ENCODE peak calls at places on chromosomes 3 and 15, in six cellular contexts. C, T, A, I, Z and J are unnamed samples.

GRCh38 chr15:73872370-73872769 is 994 bp upstream of the TBC1D21 start:
- DNase-seq in A (no peak), T (no peak), C (no peak), I (no peak), Z (no peak), J (no peak)

GRCh38 chr15:56984681-56985515 is 66.5 kb downstream of the TCF12 start:
- DNase-seq in I (no peak), C (no peak), Z (no peak), T (no peak), A (no peak), J (no peak)

GRCh38 chr3:43998841-43999805 is 242.6 kb upstream of the TOPAZ1 start:
- DNase-seq in A (no peak), I (peak), Z (peak), C (no peak), T (peak), J (peak)

GRCh38 chr3:101561630-101562328 is at the start of gene TRMT10C:
- DNase-seq in A (peak), I (peak), C (peak), T (peak), Z (peak), J (peak)

GRCh38 chr15:29676961-29677402 is 145.3 kb downstream of the TJP1 start:
- DNase-seq in C (no peak), A (no peak), T (peak), I (no peak), Z (no peak), J (peak)

GRCh38 chr15:90837052-90837621 is 31.3 kb upstream of the FURIN start:
- DNase-seq in T (no peak), A (no peak), Z (peak), C (no peak), I (no peak), J (no peak)

GRCh38 chr3:153752405-153753027 is 368.7 kb upstream of the ARHGEF26 start:
- DNase-seq in C (no peak), I (peak), A (no peak), Z (no peak), T (no peak), J (peak)

GRCh38 chr15:40358492-40359353 is 704 bp downstream of the DISP2 start:
- DNase-seq in T (no peak), A (peak), C (peak), I (peak), Z (no peak), J (no peak)

GRCh38 chr3:127750226-127751031 is 71.9 kb downstream of the MGLL start:
- DNase-seq in T (peak), I (no peak), C (no peak), A (no peak), Z (peak), J (no peak)

GRCh38 chr3:31754575-31755278 is 222.0 kb downstream of the STT3B start:
- DNase-seq in A (no peak), T (no peak), C (no peak), I (no peak), Z (no peak), J (no peak)

GRCh38 chr15:48914717-48915116 is 36.8 kb downstream of the EID1 start:
- DNase-seq in C (no peak), A (no peak), T (no peak), Z (no peak), I (no peak), J (no peak)

GRCh38 chr15:96312641-96313335 is 17.7 kb upstream of the NR2F2 start:
- DNase-seq in C (no peak), T (no peak), Z (no peak), I (no peak), A (no peak), J (no peak)

GRCh38 chr3:78519281-78519680 is 1248.5 kb downstream of the ROBO1 start:
- DNase-seq in A (no peak), C (no peak), T (no peak), I (no peak), Z (no peak), J (no peak)

GRCh38 chr3:56980798-56981390 is 79.6 kb upstream of the SPATA12 start:
- DNase-seq in A (peak), T (peak), I (no peak), Z (peak), C (peak), J (no peak)

GRCh38 chr3:14031271-14031670 is 93.4 kb downstream of the CHCHD4 start:
- DNase-seq in C (no peak), I (no peak), Z (no peak), A (no peak), T (no peak), J (no peak)

GRCh38 chr3:146975476-146975875 is 370.3 kb upstream of the PLSCR5 start:
- DNase-seq in T (no peak), A (no peak), Z (no peak), I (no peak), C (no peak), J (no peak)

GRCh38 chr15:51754267-51754666 is 2.9 kb downstream of the TMOD2 start:
- DNase-seq in C (no peak), I (no peak), Z (no peak), A (no peak), T (no peak), J (no peak)

GRCh38 chr3:177764377-177764912 is 567.2 kb upstream of the TBL1XR1 start:
- DNase-seq in C (no peak), I (no peak), A (no peak), T (no peak), Z (peak), J (no peak)

GRCh38 chr3:15007681-15008141 is 57.4 kb downstream of the MRPS25 start:
- DNase-seq in C (no peak), Z (peak), A (no peak), I (no peak), T (no peak), J (no peak)

GRCh38 chr15:91973481-91973880 is 120.0 kb downstream of the SLCO3A1 start:
- DNase-seq in A (no peak), T (no peak), I (no peak), Z (no peak), C (no peak), J (no peak)

GRCh38 chr3:70737656-70738309 is 425.3 kb upstream of the MDFIC2 start:
- DNase-seq in T (no peak), A (no peak), C (no peak), I (peak), Z (no peak), J (no peak)

GRCh38 chr3:196274585-196274984 is 12.9 kb downstream of the PCYT1A start:
- DNase-seq in T (no peak), C (peak), A (no peak), Z (peak), I (no peak), J (no peak)

GRCh38 chr3:188900421-188900941 is 271.3 kb upstream of the TPRG1 start:
- DNase-seq in Z (peak), C (no peak), A (no peak), T (peak), I (no peak), J (no peak)

GRCh38 chr3:177622520-177622919 is 425.2 kb upstream of the TBL1XR1 start:
- DNase-seq in Z (no peak), I (no peak), C (no peak), T (no peak), A (no peak), J (no peak)

GRCh38 chr3:181699171-181699903 is 12.4 kb upstream of the SOX2 start:
- DNase-seq in I (peak), C (no peak), Z (no peak), A (no peak), T (no peak), J (peak)

GRCh38 chr3:117853923-117854322 is 1144.3 kb downstream of the TUSC7 start:
- DNase-seq in C (no peak), T (peak), I (peak), Z (peak), A (no peak), J (no peak)

GRCh38 chr3:120634539-120634938 is 38.4 kb downstream of the NDUFB4 start:
- DNase-seq in C (no peak), A (no peak), Z (no peak), T (no peak), I (no peak), J (no peak)

GRCh38 chr3:139427283-139428060 is 38.0 kb upstream of the COPB2 start:
- DNase-seq in Z (peak), C (no peak), A (no peak), I (peak), T (peak), J (no peak)

GRCh38 chr3:155815030-155815429 is 9.0 kb upstream of the C3orf33 start:
- DNase-seq in Z (no peak), T (peak), C (no peak), A (no peak), I (no peak), J (no peak)

GRCh38 chr3:187520027-187520945 is 149.9 kb downstream of the SST start:
- DNase-seq in A (peak), T (no peak), C (no peak), Z (no peak), I (no peak), J (peak)

GRCh38 chr3:71476950-71477349 is 106.6 kb downstream of the FOXP1 start:
- DNase-seq in I (no peak), A (no peak), C (no peak), T (no peak), Z (no peak), J (no peak)

GRCh38 chr3:173976281-173976680 is 578.7 kb downstream of the NLGN1 start:
- DNase-seq in T (no peak), C (no peak), I (no peak), A (no peak), Z (no peak), J (no peak)

GRCh38 chr3:102791641-102792589 is 357.1 kb downstream of the ZPLD1 start:
- DNase-seq in A (no peak), T (no peak), I (no peak), C (no peak), Z (no peak), J (no peak)

GRCh38 chr3:167330993-167331392 is 49.1 kb downstream of the ZBBX start:
- DNase-seq in Z (no peak), T (no peak), C (no peak), I (no peak), A (no peak), J (no peak)

GRCh38 chr3:31035681-31036080 is 141.2 kb upstream of the GADL1 start:
- DNase-seq in Z (peak), A (no peak), T (no peak), I (no peak), C (no peak), J (no peak)

GRCh38 chr15:65638107-65638506 is 16.4 kb downstream of the SLC24A1 start:
- DNase-seq in Z (no peak), A (no peak), T (no peak), C (no peak), I (no peak), J (no peak)

GRCh38 chr15:75578206-75578947 is 738 bp downstream of the PTPN9 start:
- DNase-seq in T (peak), Z (no peak), C (peak), A (peak), I (no peak), J (peak)